ENCODE peak calls at places on chromosomes 1 and 21, in ten cellular contexts. O is thoracic aorta; P is heart right ventricle; J is body of pancreas; B is esophagus muscularis mucosa; E is H1; W is tibial artery; F is fibroblast of lung; A is CD4-positive, alpha-beta T cell; K is PC-3. U is an unnamed sample.

GRCh38 chr1:226656601-226657277 is 82.3 kb downstream of the ITPKB start:
- DNase-seq in O (peak; percentile 50), P (no peak), J (peak; percentile 93), B (no peak), E (no peak), W (peak; percentile 53), F (peak; percentile 92), A (peak; percentile 56), K (peak; percentile 66), U (peak; percentile 62)

GRCh38 chr21:45384656-45385548 is 20.1 kb upstream of the COL18A1 start:
- DNase-seq in O (no peak), P (no peak), J (peak; percentile 4), B (no peak), E (no peak), W (peak; percentile 14), F (no peak), A (no peak), K (no peak), U (peak; percentile 6)

GRCh38 chr1:242467556-242468145 is 56.8 kb downstream of the PLD5 start:
- DNase-seq in O (peak; percentile 23), P (peak; percentile 48), J (peak; percentile 36), B (no peak), E (peak; percentile 66), W (peak; percentile 60), F (peak; percentile 56), A (no peak), K (peak; percentile 87), U (no peak)

GRCh38 chr1:170666661-170667060 is 2.7 kb downstream of the PRRX1 start:
- DNase-seq in O (no peak), P (no peak), J (no peak), B (no peak), E (peak; percentile 49), W (no peak), F (no peak), A (no peak), K (no peak), U (peak; percentile 40)

GRCh38 chr1:170562644-170563338 is 30.8 kb downstream of the GORAB start:
- DNase-seq in O (peak; percentile 60), P (peak; percentile 85), J (peak; percentile 42), B (no peak), E (no peak), W (peak; percentile 80), F (peak; percentile 92), A (peak; percentile 1), K (peak; percentile 95), U (peak; percentile 45)

GRCh38 chr1:199460933-199461332 is 566.6 kb upstream of the NR5A2 start:
- DNase-seq in O (no peak), P (no peak), J (no peak), B (no peak), E (no peak), W (no peak), F (peak; percentile 10), A (no peak), K (no peak), U (no peak)

GRCh38 chr1:212045981-212046380 is 10.4 kb downstream of the DTL start:
- DNase-seq in O (no peak), P (no peak), J (no peak), B (no peak), E (no peak), W (no peak), F (no peak), A (no peak), K (no peak), U (no peak)

GRCh38 chr1:240906477-240906876 is 294.5 kb upstream of the GREM2 start:
- DNase-seq in O (no peak), P (peak; percentile 11), J (peak; percentile 21), B (no peak), E (no peak), W (no peak), F (no peak), A (no peak), K (no peak), U (no peak)

GRCh38 chr1:35371506-35371905 is 103.0 kb downstream of the ZMYM4 start:
- DNase-seq in O (no peak), P (no peak), J (no peak), B (no peak), E (no peak), W (no peak), F (no peak), A (no peak), K (no peak), U (no peak)

GRCh38 chr1:242242983-242243382 is 244.1 kb upstream of the MAP1LC3C start:
- DNase-seq in O (no peak), P (no peak), J (no peak), B (no peak), E (no peak), W (no peak), F (no peak), A (no peak), K (no peak), U (no peak)

GRCh38 chr1:24169286-24169685 is 17.8 kb downstream of the IFNLR1 start:
- DNase-seq in O (no peak), P (no peak), J (no peak), B (no peak), E (no peak), W (no peak), F (no peak), A (no peak), K (no peak), U (no peak)

GRCh38 chr1:224312025-224312424 is 17.9 kb downstream of the NVL start:
- DNase-seq in O (no peak), P (no peak), J (no peak), B (no peak), E (no peak), W (no peak), F (no peak), A (no peak), K (no peak), U (no peak)

DNA sequence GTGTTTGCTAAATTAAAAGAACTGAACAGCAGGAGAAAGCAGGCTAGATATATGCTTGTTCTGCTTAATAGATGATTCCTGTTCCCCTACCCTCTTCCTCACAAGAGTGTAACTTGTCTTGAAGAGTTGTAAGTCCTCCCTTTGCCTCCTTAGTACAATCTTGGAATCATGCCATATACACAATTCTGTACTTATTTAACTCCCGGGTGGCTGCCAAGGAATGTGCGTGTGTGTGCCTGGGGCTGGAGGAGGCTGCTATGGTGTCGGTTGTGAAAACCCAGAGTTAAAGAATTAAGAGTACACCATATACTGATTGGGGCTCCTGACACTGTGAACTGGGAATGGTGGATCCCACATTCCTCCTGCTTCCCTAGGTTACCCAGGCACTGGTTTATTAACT is 194.2 kb downstream of the SIPA1L2 start:
- DNase-seq in O (no peak), P (peak; percentile 37), J (no peak), B (no peak), E (no peak), W (no peak), F (peak; percentile 79), A (no peak), K (no peak), U (no peak)
- H3K27ac ChIP-seq in O (no peak overlapping the region), P (peak overlapping the region; percentile 3), J (no peak overlapping the region), B (no peak overlapping the region), E (no peak overlapping the region), W (no peak overlapping the region), F (no peak overlapping the region), A (no peak overlapping the region), K (no peak overlapping the region), U (no peak overlapping the region)

GRCh38 chr1:84899969-84900368 is 7.0 kb upstream of the LPAR3 start:
- DNase-seq in O (no peak), P (no peak), J (no peak), B (no peak), E (no peak), W (no peak), F (no peak), A (no peak), K (no peak), U (no peak)
- TF ChIP-seq CTCF in O (no peak), P (no peak), J (no peak), B (no peak), E (no peak), W (no peak), F (no peak), A (no peak), K (no peak), U (no peak)

GRCh38 chr1:207444514-207445208 is 9.5 kb upstream of the CR2 start:
- DNase-seq in O (no peak), P (no peak), J (no peak), B (no peak), E (no peak), W (no peak), F (no peak), A (no peak), K (no peak), U (no peak)
- H3K27me3 ChIP-seq in O (no peaks in the 10 kb centered on the region), P (no peaks in the 10 kb centered on the region), J (no peaks in the 10 kb centered on the region), B (no peaks in the 10 kb centered on the region), E (no peaks in the 10 kb centered on the region), W (no peaks in the 10 kb centered on the region), F (no peaks in the 10 kb centered on the region), A (no peaks in the 10 kb centered on the region), K (peaks cover 88% of the 10 kb centered on the region), U (peaks cover 8% of the 10 kb centered on the region)

GRCh38 chr1:19466112-19466561 is 19.2 kb downstream of the CAPZB start:
- DNase-seq in O (no peak), P (no peak), J (no peak), B (no peak), E (no peak), W (no peak), F (no peak), A (no peak), K (no peak), U (no peak)
- H3K27ac ChIP-seq in O (no peak overlapping the region), P (peak overlapping the region; percentile 39), J (no peak overlapping the region), B (peak overlapping the region; percentile 73), E (no peak overlapping the region), W (no peak overlapping the region), F (no peak overlapping the region), A (peak overlapping the region; percentile 48), K (no peak overlapping the region), U (no peak overlapping the region)

DNA sequence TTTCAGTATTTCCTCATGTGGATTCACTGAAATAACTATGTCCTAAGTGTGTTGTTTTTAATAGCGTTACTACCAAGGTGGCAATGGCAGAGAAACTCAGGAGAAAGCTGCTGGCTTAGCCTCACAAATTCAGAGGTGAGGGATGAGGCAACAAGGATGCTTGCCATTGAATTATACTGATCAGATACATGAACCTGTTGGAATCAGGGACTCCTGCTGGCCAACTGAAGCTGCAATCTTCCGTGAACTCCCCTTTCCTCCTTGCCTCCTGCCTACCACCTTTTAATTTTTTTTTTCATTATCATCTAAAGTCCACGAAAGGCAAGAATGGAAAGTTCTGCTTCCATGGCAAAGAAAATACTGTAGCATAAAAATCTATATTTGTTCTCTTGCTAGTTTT is 254.7 kb downstream of the NFIA start:
- DNase-seq in O (no peak), P (no peak), J (no peak), B (no peak), E (no peak), W (no peak), F (peak; percentile 11), A (no peak), K (peak; percentile 24), U (no peak)
- TF ChIP-seq CTCF in O (peak; percentile 10), P (peak; percentile 15), J (no peak), B (peak; percentile 34), E (peak; percentile 6), W (peak; percentile 7), F (no peak), A (no peak), K (peak; percentile 48), U (peak; percentile 35)

GRCh38 chr21:30430170-30430655 is at the start of gene KRTAP13-4:
- DNase-seq in O (no peak), P (no peak), J (no peak), B (no peak), E (no peak), W (no peak), F (no peak), A (no peak), K (no peak), U (no peak)

GRCh38 chr21:30425826-30426225 is at the start of gene KRTAP13-3:
- DNase-seq in O (no peak), P (no peak), J (no peak), B (no peak), E (no peak), W (no peak), F (no peak), A (no peak), K (no peak), U (no peak)

GRCh38 chr21:30426732-30427131 is 1.0 kb upstream of the KRTAP13-3 start:
- DNase-seq in O (no peak), P (no peak), J (no peak), B (no peak), E (no peak), W (no peak), F (no peak), A (no peak), K (no peak), U (no peak)
- H3K27me3 ChIP-seq in O (no peaks in the 10 kb centered on the region), P (no peaks in the 10 kb centered on the region), J (no peaks in the 10 kb centered on the region), B (no peaks in the 10 kb centered on the region), E (no peaks in the 10 kb centered on the region), W (no peaks in the 10 kb centered on the region), F (no peaks in the 10 kb centered on the region), A (peaks cover 3% of the 10 kb centered on the region), K (peaks cover 43% of the 10 kb centered on the region), U (no peaks in the 10 kb centered on the region)

U was measured in psoas muscle.